ENCODE peak calls at places on chromosomes 16 and 17, in five cellular contexts. Q is NCI-H1105 treated with DMSO at 0.1 percent for 48 hours, E is NT2/D1, C is DMS 273 treated with DMSO at 0.1 percent for 48 hours, H is anterior cingulate cortex. J is an unnamed sample.

GRCh38 chr17:42743595-42744282 is 1.1 kb downstream of the EZH1 start:
- DNase-seq in E (no peak), H (no peak), Q (no peak), C (no peak), J (no peak)

GRCh38 chr17:32875904-32876413 is 965 bp downstream of the MYO1D start:
- DNase-seq in C (no peak), Q (peak), H (no peak), E (no peak), J (no peak)

GRCh38 chr17:56598471-56598870 is 5.0 kb downstream of the NOG start:
- DNase-seq in H (no peak), C (no peak), E (peak), Q (no peak), J (no peak)

GRCh38 chr16:12231666-12232065 is 255.1 kb downstream of the SNX29 start:
- DNase-seq in E (no peak), Q (no peak), C (no peak), H (no peak), J (no peak)

GRCh38 chr17:11948791-11949190 is 48.5 kb downstream of the ZNF18 start:
- DNase-seq in H (no peak), E (no peak), C (peak), Q (no peak), J (no peak)

GRCh38 chr16:82639263-82639662 is 12.5 kb downstream of the CDH13 start:
- DNase-seq in E (no peak), Q (no peak), H (no peak), C (no peak), J (no peak)

GRCh38 chr17:28368306-28368831 is 1.7 kb downstream of the VTN start:
- DNase-seq in Q (no peak), H (no peak), C (no peak), E (no peak), J (no peak)

GRCh38 chr17:37729905-37730304 is 15.0 kb downstream of the HNF1B start:
- DNase-seq in Q (no peak), H (no peak), C (no peak), E (no peak), J (no peak)

GRCh38 chr16:87329436-87330256 is 12.5 kb upstream of the C16orf95 start:
- DNase-seq in H (no peak), Q (no peak), C (no peak), E (no peak), J (no peak)

GRCh38 chr17:64354396-64354795 is 36.3 kb downstream of the PECAM1 start:
- DNase-seq in C (peak), H (no peak), E (no peak), Q (no peak), J (no peak)

GRCh38 chr17:68033636-68034451 is 1.7 kb upstream of the KPNA2 start:
- DNase-seq in Q (peak), H (no peak), E (peak), C (peak), J (no peak)

GRCh38 chr16:66459878-66460277 is 32.8 kb downstream of the BEAN1 start:
- DNase-seq in C (no peak), Q (no peak), E (no peak), H (no peak), J (no peak)

GRCh38 chr16:21226749-21227148 is 6.8 kb upstream of the ANKS4B start:
- DNase-seq in H (no peak), Q (no peak), E (no peak), C (peak), J (no peak)

GRCh38 chr16:87620201-87620495 is 17.8 kb downstream of the JPH3 start:
- DNase-seq in Q (no peak), E (no peak), C (no peak), H (no peak), J (no peak)

GRCh38 chr17:10756146-10756545 is 26.3 kb upstream of the TMEM220 start:
- DNase-seq in E (no peak), C (no peak), H (no peak), Q (no peak), J (no peak)

GRCh38 chr16:86382067-86382773 is 128.1 kb upstream of the FOXF1 start:
- DNase-seq in C (no peak), E (no peak), H (no peak), Q (no peak), J (no peak)

GRCh38 chr17:80782536-80783427 is 208.9 kb upstream of the CHMP6 start:
- DNase-seq in H (no peak), Q (no peak), E (no peak), C (no peak), J (no peak)

GRCh38 chr16:67936876-67937605 is 391 bp upstream of the PSMB10 start:
- DNase-seq in C (no peak), E (no peak), H (no peak), Q (no peak), J (no peak)

GRCh38 chr17:55265434-55266021 is 768 bp downstream of the HLF start:
- DNase-seq in E (no peak), Q (no peak), C (no peak), H (no peak), J (peak)

GRCh38 chr17:79800325-79801155 is 3.7 kb upstream of the CBX8 start:
- DNase-seq in Q (peak), E (no peak), H (no peak), C (peak), J (peak)

GRCh38 chr17:56819431-56820145 is 14.1 kb downstream of the C17orf67 start:
- DNase-seq in H (peak), Q (peak), C (peak), E (peak), J (peak)

GRCh38 chr17:37689317-37689716 is 46.1 kb upstream of the DDX52 start:
- DNase-seq in H (no peak), Q (no peak), C (no peak), E (no peak), J (no peak)

GRCh38 chr17:8939496-8940334 is 25.8 kb downstream of the PIK3R5 start:
- DNase-seq in Q (no peak), C (no peak), H (no peak), E (no peak), J (no peak)

GRCh38 chr17:70968302-70968701 is 799.0 kb downstream of the KCNJ2 start:
- DNase-seq in Q (no peak), E (no peak), H (no peak), C (no peak), J (no peak)

GRCh38 chr16:9139965-9140364 is 48.5 kb downstream of the HAPSTR1 start:
- DNase-seq in E (no peak), H (no peak), Q (peak), C (peak), J (no peak)

J was measured in H1.